ENCODE peak calls at places on chromosomes 7 and 10, in six cellular contexts. E is NCI-H2081; D is stimulated activated CD8-positive, alpha-beta memory T cell treated with anti-CD3 and anti-CD28 coated beads, Interleukin-2, amount 100 ng/mL, for 48 hours; Q is cardiac fibroblast; G is K562; Y is WTC11. W is an unnamed sample.

GRCh38 chr10:19815478-19816419 is 483 bp upstream of the PLXDC2 start:
- DNase-seq in Q (peak), Y (peak), D (no peak), E (no peak), G (no peak), W (no peak)

GRCh38 chr7:30911561-30911969 is at the start of gene AQP1:
- DNase-seq in G (peak), Q (no peak), D (no peak), Y (no peak), E (no peak), W (no peak)

GRCh38 chr10:72081772-72082590 is 6.4 kb downstream of the SPOCK2 start:
- DNase-seq in E (no peak), Y (no peak), D (no peak), Q (no peak), G (no peak), W (no peak)

GRCh38 chr7:94333810-94334209 is 60.9 kb upstream of the COL1A2 start:
- DNase-seq in D (no peak), Y (no peak), G (no peak), Q (no peak), E (no peak), W (no peak)

GRCh38 chr7:88516424-88516823 is 209.7 kb upstream of the STEAP4 start:
- DNase-seq in Y (no peak), E (no peak), D (no peak), Q (no peak), G (no peak), W (no peak)

GRCh38 chr7:24197852-24198251 is 86.1 kb upstream of the NPY start:
- DNase-seq in D (no peak), E (no peak), Y (no peak), G (no peak), Q (no peak), W (no peak)

GRCh38 chr10:3778708-3779108 is 6.3 kb downstream of the KLF6 start:
- DNase-seq in E (no peak), G (no peak), D (no peak), Y (no peak), Q (peak), W (no peak)

GRCh38 chr7:68187549-68187948 is 1190.9 kb downstream of the TYW1 start:
- DNase-seq in E (no peak), Q (no peak), D (no peak), Y (no peak), G (no peak), W (no peak)

GRCh38 chr10:46028584-46029570 is 1.5 kb downstream of the NCOA4 start:
- DNase-seq in E (peak), D (no peak), Y (no peak), Q (peak), G (no peak), W (peak)

GRCh38 chr10:107418411-107418810 is 253.9 kb upstream of the SORCS1 start:
- DNase-seq in D (no peak), Y (no peak), Q (no peak), E (no peak), G (no peak), W (no peak)

W was measured in activated CD4-positive, alpha-beta memory T cell treated with anti-CD3 and anti-CD28 coated beads, Interleukin-2, amount 10 ng/mL, durations not matched to agents 7 days and 5 days.